ENCODE peak calls at places on chromosome 10, in seven cellular contexts. One of them, this sample, is unnamed.

GRCh38 chr10:119517235-119518141 is 25.0 kb downstream of the RGS10 start:
- DNase-seq in Kasumi-1: peak
- DNase-seq in left cardiac atrium: no peak
- DNase-seq in HCT116: no peak
- DNase-seq in activated T-cell treated with anti-CD3 and anti-CD28 coated beads, Interleukin-2, amount 50 U/mL, for 48 hours: peak
- DNase-seq in left ventricle myocardium inferior: no peak
- DNase-seq in GM12878: peak
- DNase-seq in this sample: peak

GRCh38 chr10:107546239-107546638 is 381.7 kb upstream of the SORCS1 start:
- DNase-seq in left cardiac atrium: no peak
- DNase-seq in activated T-cell treated with anti-CD3 and anti-CD28 coated beads, Interleukin-2, amount 50 U/mL, for 48 hours: no peak
- DNase-seq in GM12878: no peak
- DNase-seq in left ventricle myocardium inferior: no peak
- DNase-seq in Kasumi-1: no peak
- DNase-seq in HCT116: no peak
- DNase-seq in this sample: no peak

GRCh38 chr10:25982107-25982506 is 48.1 kb downstream of the MYO3A start:
- DNase-seq in activated T-cell treated with anti-CD3 and anti-CD28 coated beads, Interleukin-2, amount 50 U/mL, for 48 hours: no peak
- DNase-seq in GM12878: no peak
- DNase-seq in HCT116: no peak
- DNase-seq in Kasumi-1: no peak
- DNase-seq in left ventricle myocardium inferior: no peak
- DNase-seq in left cardiac atrium: no peak
- DNase-seq in this sample: no peak

GRCh38 chr10:80664071-80664680 is 126.5 kb downstream of the SH2D4B start:
- DNase-seq in activated T-cell treated with anti-CD3 and anti-CD28 coated beads, Interleukin-2, amount 50 U/mL, for 48 hours: peak
- DNase-seq in GM12878: no peak
- DNase-seq in HCT116: peak
- DNase-seq in left ventricle myocardium inferior: peak
- DNase-seq in left cardiac atrium: peak
- DNase-seq in Kasumi-1: peak
- DNase-seq in this sample: peak

GRCh38 chr10:122703483-122704448 is 4.1 kb upstream of the C10orf120 start:
- DNase-seq in left ventricle myocardium inferior: peak
- DNase-seq in Kasumi-1: peak
- DNase-seq in activated T-cell treated with anti-CD3 and anti-CD28 coated beads, Interleukin-2, amount 50 U/mL, for 48 hours: peak
- DNase-seq in GM12878: no peak
- DNase-seq in HCT116: peak
- DNase-seq in left cardiac atrium: peak
- DNase-seq in this sample: peak

GRCh38 chr10:100482181-100482833 is 19.5 kb downstream of the WNT8B start:
- DNase-seq in Kasumi-1: peak
- DNase-seq in HCT116: peak
- DNase-seq in left ventricle myocardium inferior: peak
- DNase-seq in left cardiac atrium: peak
- DNase-seq in GM12878: no peak
- DNase-seq in activated T-cell treated with anti-CD3 and anti-CD28 coated beads, Interleukin-2, amount 50 U/mL, for 48 hours: peak
- DNase-seq in this sample: peak

GRCh38 chr10:13707156-13707881 is 120.6 kb downstream of the PRPF18 start:
- DNase-seq in activated T-cell treated with anti-CD3 and anti-CD28 coated beads, Interleukin-2, amount 50 U/mL, for 48 hours: peak
- DNase-seq in GM12878: no peak
- DNase-seq in Kasumi-1: peak
- DNase-seq in left cardiac atrium: peak
- DNase-seq in left ventricle myocardium inferior: peak
- DNase-seq in HCT116: no peak
- DNase-seq in this sample: peak

GRCh38 chr10:52083422-52083821 is 230.7 kb upstream of the DKK1 start:
- DNase-seq in left ventricle myocardium inferior: no peak
- DNase-seq in GM12878: no peak
- DNase-seq in activated T-cell treated with anti-CD3 and anti-CD28 coated beads, Interleukin-2, amount 50 U/mL, for 48 hours: no peak
- DNase-seq in HCT116: no peak
- DNase-seq in Kasumi-1: no peak
- DNase-seq in left cardiac atrium: no peak
- DNase-seq in this sample: no peak

GRCh38 chr10:46522295-46523118 is 34.0 kb downstream of the GPRIN2 start:
- DNase-seq in GM12878: no peak
- DNase-seq in left ventricle myocardium inferior: no peak
- DNase-seq in activated T-cell treated with anti-CD3 and anti-CD28 coated beads, Interleukin-2, amount 50 U/mL, for 48 hours: no peak
- DNase-seq in left cardiac atrium: peak
- DNase-seq in HCT116: no peak
- DNase-seq in Kasumi-1: no peak
- DNase-seq in this sample: no peak

GRCh38 chr10:125137601-125138438 is 22.5 kb downstream of the CTBP2 start:
- DNase-seq in left ventricle myocardium inferior: no peak
- DNase-seq in left cardiac atrium: no peak
- DNase-seq in activated T-cell treated with anti-CD3 and anti-CD28 coated beads, Interleukin-2, amount 50 U/mL, for 48 hours: no peak
- DNase-seq in Kasumi-1: no peak
- DNase-seq in GM12878: no peak
- DNase-seq in HCT116: no peak
- DNase-seq in this sample: no peak

GRCh38 chr10:77281719-77282118 is 355.9 kb downstream of the KCNMA1 start:
- DNase-seq in activated T-cell treated with anti-CD3 and anti-CD28 coated beads, Interleukin-2, amount 50 U/mL, for 48 hours: no peak
- DNase-seq in left ventricle myocardium inferior: no peak
- DNase-seq in HCT116: no peak
- DNase-seq in left cardiac atrium: no peak
- DNase-seq in Kasumi-1: no peak
- DNase-seq in GM12878: no peak
- DNase-seq in this sample: no peak

GRCh38 chr10:31204090-31204489 is 114.9 kb upstream of the ZEB1 start:
- DNase-seq in Kasumi-1: no peak
- DNase-seq in left ventricle myocardium inferior: peak
- DNase-seq in left cardiac atrium: peak
- DNase-seq in GM12878: no peak
- DNase-seq in HCT116: no peak
- DNase-seq in activated T-cell treated with anti-CD3 and anti-CD28 coated beads, Interleukin-2, amount 50 U/mL, for 48 hours: no peak
- DNase-seq in this sample: no peak

GRCh38 chr10:35412900-35413491 is 76.7 kb downstream of the CCNY start:
- DNase-seq in activated T-cell treated with anti-CD3 and anti-CD28 coated beads, Interleukin-2, amount 50 U/mL, for 48 hours: no peak
- DNase-seq in left ventricle myocardium inferior: no peak
- DNase-seq in HCT116: no peak
- DNase-seq in GM12878: no peak
- DNase-seq in Kasumi-1: no peak
- DNase-seq in left cardiac atrium: no peak
- DNase-seq in this sample: no peak

GRCh38 chr10:81820418-81820817 is 54.6 kb upstream of the NRG3 start:
- DNase-seq in HCT116: no peak
- DNase-seq in left cardiac atrium: no peak
- DNase-seq in GM12878: no peak
- DNase-seq in Kasumi-1: no peak
- DNase-seq in left ventricle myocardium inferior: no peak
- DNase-seq in activated T-cell treated with anti-CD3 and anti-CD28 coated beads, Interleukin-2, amount 50 U/mL, for 48 hours: no peak
- DNase-seq in this sample: no peak

GRCh38 chr10:70974351-70974901 is 86.1 kb upstream of the PCBD1 start:
- DNase-seq in GM12878: no peak
- DNase-seq in left cardiac atrium: no peak
- DNase-seq in activated T-cell treated with anti-CD3 and anti-CD28 coated beads, Interleukin-2, amount 50 U/mL, for 48 hours: no peak
- DNase-seq in Kasumi-1: no peak
- DNase-seq in left ventricle myocardium inferior: no peak
- DNase-seq in HCT116: no peak
- DNase-seq in this sample: no peak

GRCh38 chr10:71134732-71135211 is 77.6 kb upstream of the UNC5B start:
- DNase-seq in GM12878: no peak
- DNase-seq in activated T-cell treated with anti-CD3 and anti-CD28 coated beads, Interleukin-2, amount 50 U/mL, for 48 hours: no peak
- DNase-seq in left cardiac atrium: no peak
- DNase-seq in Kasumi-1: no peak
- DNase-seq in left ventricle myocardium inferior: no peak
- DNase-seq in HCT116: no peak
- DNase-seq in this sample: no peak

GRCh38 chr10:88974446-88975376 is 15.9 kb upstream of the FAS start:
- DNase-seq in Kasumi-1: peak
- DNase-seq in HCT116: no peak
- DNase-seq in left ventricle myocardium inferior: no peak
- DNase-seq in left cardiac atrium: no peak
- DNase-seq in activated T-cell treated with anti-CD3 and anti-CD28 coated beads, Interleukin-2, amount 50 U/mL, for 48 hours: no peak
- DNase-seq in GM12878: no peak
- DNase-seq in this sample: no peak

GRCh38 chr10:128990986-128991385 is 476.1 kb upstream of the MGMT start:
- DNase-seq in left cardiac atrium: no peak
- DNase-seq in GM12878: no peak
- DNase-seq in left ventricle myocardium inferior: no peak
- DNase-seq in Kasumi-1: no peak
- DNase-seq in activated T-cell treated with anti-CD3 and anti-CD28 coated beads, Interleukin-2, amount 50 U/mL, for 48 hours: no peak
- DNase-seq in HCT116: no peak
- DNase-seq in this sample: no peak

GRCh38 chr10:78063236-78063635 is 29.6 kb downstream of the RPS24 start:
- DNase-seq in GM12878: no peak
- DNase-seq in HCT116: no peak
- DNase-seq in left cardiac atrium: no peak
- DNase-seq in left ventricle myocardium inferior: no peak
- DNase-seq in activated T-cell treated with anti-CD3 and anti-CD28 coated beads, Interleukin-2, amount 50 U/mL, for 48 hours: no peak
- DNase-seq in Kasumi-1: no peak
- DNase-seq in this sample: no peak

GRCh38 chr10:114332301-114332797 is 72.0 kb downstream of the AFAP1L2 start:
- DNase-seq in HCT116: no peak
- DNase-seq in activated T-cell treated with anti-CD3 and anti-CD28 coated beads, Interleukin-2, amount 50 U/mL, for 48 hours: no peak
- DNase-seq in GM12878: no peak
- DNase-seq in left ventricle myocardium inferior: no peak
- DNase-seq in Kasumi-1: no peak
- DNase-seq in left cardiac atrium: no peak
- DNase-seq in this sample: no peak

GRCh38 chr10:126921974-126922525 is 16.8 kb downstream of the DOCK1 start:
- DNase-seq in HCT116: peak
- DNase-seq in GM12878: no peak
- DNase-seq in activated T-cell treated with anti-CD3 and anti-CD28 coated beads, Interleukin-2, amount 50 U/mL, for 48 hours: no peak
- DNase-seq in Kasumi-1: no peak
- DNase-seq in left cardiac atrium: no peak
- DNase-seq in left ventricle myocardium inferior: no peak
- DNase-seq in this sample: no peak

GRCh38 chr10:98404571-98405396 is 10.2 kb downstream of the PYROXD2 start:
- DNase-seq in GM12878: no peak
- DNase-seq in left cardiac atrium: no peak
- DNase-seq in activated T-cell treated with anti-CD3 and anti-CD28 coated beads, Interleukin-2, amount 50 U/mL, for 48 hours: peak
- DNase-seq in left ventricle myocardium inferior: no peak
- DNase-seq in HCT116: no peak
- DNase-seq in Kasumi-1: no peak
- DNase-seq in this sample: no peak

GRCh38 chr10:7015457-7015856 is 395.4 kb downstream of the SFMBT2 start:
- DNase-seq in activated T-cell treated with anti-CD3 and anti-CD28 coated beads, Interleukin-2, amount 50 U/mL, for 48 hours: no peak
- DNase-seq in Kasumi-1: no peak
- DNase-seq in left ventricle myocardium inferior: no peak
- DNase-seq in left cardiac atrium: no peak
- DNase-seq in HCT116: no peak
- DNase-seq in GM12878: no peak
- DNase-seq in this sample: no peak